ENCODE peak calls at places on chromosome 20, in six cellular contexts. K is Peyer's patch; C is ACHN; A is activated CD4-positive, alpha-beta T cell treated with anti-CD3 and anti-CD28 coated beads, Interleukin-2, amount 50 U/mL, for 1 hour; W is NCI-H510A treated with DMSO at 0.1 percent for 48 hours; Q is OCI-M1. U is an unnamed sample.

GRCh38 chr20:9993133-9993532 is 41.7 kb upstream of the ANKEF1 start:
- DNase-seq in Q (no peak), K (no peak), W (no peak), A (no peak), C (no peak), U (no peak)

GRCh38 chr20:62977613-62978558 is 25.4 kb downstream of the SLC17A9 start:
- DNase-seq in A (peak; percentile 87), K (peak; percentile 86), W (no peak), C (no peak), Q (peak; percentile 24), U (no peak)

GRCh38 chr20:53032021-53033001 is 60.2 kb downstream of the TSHZ2 start:
- DNase-seq in Q (peak; percentile 65), K (no peak), W (no peak), A (no peak), C (no peak), U (no peak)

GRCh38 chr20:12928755-12929401 is 79.9 kb upstream of the SPTLC3 start:
- DNase-seq in Q (no peak), W (no peak), C (peak; percentile 67), A (no peak), K (no peak), U (no peak)

GRCh38 chr20:62618622-62619529 is 23.4 kb upstream of the SLCO4A1 start:
- DNase-seq in W (no peak), Q (no peak), A (no peak), K (peak; percentile 76), C (no peak), U (no peak)

GRCh38 chr20:35011589-35012226 is 56.0 kb downstream of the MYH7B start:
- DNase-seq in A (no peak), C (no peak), W (no peak), K (peak; percentile 30), Q (no peak), U (no peak)

GRCh38 chr20:1816384-1817381 is 78.5 kb upstream of the SIRPA start:
- DNase-seq in K (peak; percentile 36), C (peak; percentile 70), A (no peak), Q (no peak), W (no peak), U (no peak)

GRCh38 chr20:63969851-63970713 is at the start of gene ZNF512B:
- DNase-seq in K (peak; percentile 70), C (peak; percentile 67), Q (peak; percentile 71), A (peak; percentile 67), W (peak; percentile 30), U (peak; percentile 51)

GRCh38 chr20:21048841-21049273 is 57.3 kb downstream of the LINC00237 start:
- DNase-seq in W (no peak), K (peak; percentile 57), Q (peak; percentile 73), A (peak; percentile 52), C (peak; percentile 48), U (peak; percentile 5)

GRCh38 chr20:52312131-52312729 is 120.7 kb upstream of the ZFP64 start:
- DNase-seq in Q (peak; percentile 73), C (peak; percentile 50), A (peak; percentile 52), K (peak; percentile 68), W (peak; percentile 74), U (no peak)

GRCh38 chr20:48763183-48764030 is 64.4 kb downstream of the PREX1 start:
- DNase-seq in A (no peak), C (no peak), W (no peak), Q (no peak), K (no peak), U (no peak)

GRCh38 chr20:62323980-62324906 is 21.4 kb downstream of the ADRM1 start:
- DNase-seq in A (no peak), Q (no peak), C (no peak), W (no peak), K (no peak), U (no peak)

GRCh38 chr20:58403272-58403671 is 14.2 kb downstream of the VAPB start:
- DNase-seq in C (no peak), A (no peak), W (no peak), K (no peak), Q (no peak), U (no peak)

GRCh38 chr20:10877345-10877744 is 203.5 kb upstream of the JAG1 start:
- DNase-seq in C (no peak), Q (no peak), W (no peak), A (no peak), K (no peak), U (no peak)

GRCh38 chr20:57991211-57991841 is 237.1 kb downstream of the ANKRD60 start:
- DNase-seq in A (no peak), C (peak; percentile 57), Q (no peak), K (no peak), W (no peak), U (no peak)

GRCh38 chr20:42706762-42707161 is 482.9 kb downstream of the PTPRT start:
- DNase-seq in A (no peak), W (no peak), Q (no peak), C (no peak), K (no peak), U (no peak)

GRCh38 chr20:49697071-49697470 is 16.6 kb downstream of the B4GALT5 start:
- DNase-seq in A (no peak), Q (no peak), C (no peak), W (peak; percentile 74), K (peak; percentile 76), U (no peak)

GRCh38 chr20:51306521-51307358 is 235.8 kb downstream of the NFATC2 start:
- DNase-seq in Q (peak; percentile 75), A (peak; percentile 67), K (peak; percentile 87), W (peak; percentile 77), C (peak; percentile 58), U (peak; percentile 34)

GRCh38 chr20:45303586-45304463 is 2.8 kb upstream of the RBPJL start:
- DNase-seq in Q (no peak), W (no peak), A (no peak), C (no peak), K (no peak), U (no peak)

GRCh38 chr20:23630392-23630849 is 7.3 kb downstream of the CST3 start:
- DNase-seq in Q (no peak), W (no peak), C (no peak), K (no peak), A (no peak), U (no peak)

GRCh38 chr20:6768228-6769185 is 1.0 kb downstream of the BMP2 start:
- DNase-seq in Q (no peak), A (no peak), C (peak; percentile 3), W (no peak), K (peak; percentile 50), U (no peak)

GRCh38 chr20:905999-906520 is 10.1 kb downstream of the ANGPT4 start:
- DNase-seq in W (no peak), C (no peak), Q (no peak), K (no peak), A (no peak), U (no peak)

GRCh38 chr20:61993058-61993457 is 72.6 kb downstream of the TAF4 start:
- DNase-seq in Q (no peak), A (no peak), K (no peak), W (no peak), C (no peak), U (no peak)

GRCh38 chr20:43137160-43137559 is 52.5 kb downstream of the PTPRT start:
- DNase-seq in Q (no peak), K (no peak), C (no peak), W (no peak), A (no peak), U (no peak)

GRCh38 chr20:62616728-62617621 is 25.3 kb upstream of the SLCO4A1 start:
- DNase-seq in K (peak; percentile 90), A (peak; percentile 63), C (peak; percentile 62), W (peak; percentile 4), Q (peak; percentile 84), U (peak; percentile 49)

GRCh38 chr20:14997791-14998190 is 660.4 kb upstream of the FLRT3 start:
- DNase-seq in A (no peak), K (no peak), Q (no peak), W (no peak), C (peak; percentile 60), U (no peak)

U was measured in hypothalamus.